ENCODE peak calls at places on chromosomes 2 and 18, in ten cellular contexts. P is transverse colon; K is fibroblast of mammary gland; S is BE2C; C is brain microvascular endothelial cell; Z is heart right ventricle; L is nephron progenitor cell; T is CD4-positive, alpha-beta T cell; X is mammary epithelial cell; B is mesothelial cell of epicardium. V is an unnamed sample.
A peak's percentile ranks its signal among the peaks of the same experiment; 100 is the strongest.

GRCh38 chr2:216909541-216910175 is 49.8 kb upstream of the TNP1 start:
- DNase-seq in P (no peak), K (no peak), S (no peak), C (no peak), Z (no peak), L (no peak), T (no peak), X (no peak), B (no peak), V (no peak)

GRCh38 chr2:236551843-236552542 is 17.6 kb upstream of the ACKR3 start:
- DNase-seq in P (no peak), K (no peak), S (no peak), C (no peak), Z (no peak), L (no peak), T (no peak), X (no peak), B (no peak), V (no peak)

GRCh38 chr2:23649285-23649684 is 264.3 kb downstream of the KLHL29 start:
- DNase-seq in P (no peak), K (no peak), S (no peak), C (no peak), Z (no peak), L (peak; percentile 50), T (no peak), X (no peak), B (no peak), V (no peak)

GRCh38 chr18:13379062-13379800 is 160.7 kb downstream of the LDLRAD4 start:
- DNase-seq in P (no peak), K (no peak), S (no peak), C (no peak), Z (no peak), L (no peak), T (no peak), X (no peak), B (no peak), V (no peak)

GRCh38 chr2:168156661-168157060 is 90.7 kb downstream of the STK39 start:
- DNase-seq in P (peak; percentile 44), K (peak; percentile 67), S (peak; percentile 68), C (peak; percentile 60), Z (peak; percentile 33), L (peak; percentile 15), T (no peak), X (peak; percentile 81), B (no peak), V (no peak)

GRCh38 chr2:186422226-186422625 is 63.8 kb upstream of the ZC3H15 start:
- DNase-seq in P (no peak), K (peak; percentile 99), S (no peak), C (peak; percentile 71), Z (no peak), L (no peak), T (no peak), X (peak; percentile 85), B (no peak), V (no peak)

GRCh38 chr18:10798727-10799435 is 273.1 kb downstream of the NAPG start:
- DNase-seq in P (no peak), K (peak; percentile 4), S (no peak), C (peak; percentile 71), Z (no peak), L (no peak), T (no peak), X (no peak), B (no peak), V (no peak)

GRCh38 chr2:11807156-11808015 is 61.0 kb downstream of the LPIN1 start:
- DNase-seq in P (no peak), K (no peak), S (no peak), C (no peak), Z (no peak), L (no peak), T (no peak), X (no peak), B (no peak), V (no peak)

GRCh38 chr2:232643813-232644347 is 10.5 kb downstream of the EFHD1 start:
- DNase-seq in P (no peak), K (no peak), S (no peak), C (no peak), Z (no peak), L (no peak), T (no peak), X (no peak), B (no peak), V (no peak)

GRCh38 chr2:181174880-181175590 is 194.6 kb downstream of the UBE2E3 start:
- DNase-seq in P (no peak), K (peak; percentile 31), S (no peak), C (peak; percentile 22), Z (no peak), L (no peak), T (no peak), X (no peak), B (no peak), V (no peak)

DNA sequence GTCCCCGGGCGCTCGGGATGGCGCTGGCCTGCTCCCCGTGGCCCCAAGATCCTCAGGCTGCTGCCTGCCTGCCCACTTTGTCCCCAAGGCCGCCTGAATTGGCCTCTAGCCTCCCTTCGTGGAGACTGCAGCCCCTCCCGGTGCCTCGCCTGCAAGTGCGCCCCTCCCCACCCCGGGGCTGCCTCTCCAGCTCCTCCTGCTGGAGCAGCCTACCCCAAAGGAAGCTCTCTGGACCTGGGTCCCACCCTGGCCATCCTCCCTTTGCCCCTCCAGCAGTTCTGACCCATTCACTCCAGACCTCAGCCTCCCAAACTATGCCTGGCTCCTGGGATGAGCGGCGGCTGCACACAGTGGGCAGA is 6.2 kb downstream of the ESPNL start:
- DNase-seq in P (peak; percentile 8), K (no peak), S (no peak), C (no peak), Z (no peak), L (no peak), T (no peak), X (no peak), B (no peak), V (no peak)
- TF ChIP-seq CTCF in P (no peak), K (no peak), S (peak; percentile 25), C (peak; percentile 19), Z (no peak), L (no peak), T (no peak), X (no peak), B (no peak), V (no peak)

DNA sequence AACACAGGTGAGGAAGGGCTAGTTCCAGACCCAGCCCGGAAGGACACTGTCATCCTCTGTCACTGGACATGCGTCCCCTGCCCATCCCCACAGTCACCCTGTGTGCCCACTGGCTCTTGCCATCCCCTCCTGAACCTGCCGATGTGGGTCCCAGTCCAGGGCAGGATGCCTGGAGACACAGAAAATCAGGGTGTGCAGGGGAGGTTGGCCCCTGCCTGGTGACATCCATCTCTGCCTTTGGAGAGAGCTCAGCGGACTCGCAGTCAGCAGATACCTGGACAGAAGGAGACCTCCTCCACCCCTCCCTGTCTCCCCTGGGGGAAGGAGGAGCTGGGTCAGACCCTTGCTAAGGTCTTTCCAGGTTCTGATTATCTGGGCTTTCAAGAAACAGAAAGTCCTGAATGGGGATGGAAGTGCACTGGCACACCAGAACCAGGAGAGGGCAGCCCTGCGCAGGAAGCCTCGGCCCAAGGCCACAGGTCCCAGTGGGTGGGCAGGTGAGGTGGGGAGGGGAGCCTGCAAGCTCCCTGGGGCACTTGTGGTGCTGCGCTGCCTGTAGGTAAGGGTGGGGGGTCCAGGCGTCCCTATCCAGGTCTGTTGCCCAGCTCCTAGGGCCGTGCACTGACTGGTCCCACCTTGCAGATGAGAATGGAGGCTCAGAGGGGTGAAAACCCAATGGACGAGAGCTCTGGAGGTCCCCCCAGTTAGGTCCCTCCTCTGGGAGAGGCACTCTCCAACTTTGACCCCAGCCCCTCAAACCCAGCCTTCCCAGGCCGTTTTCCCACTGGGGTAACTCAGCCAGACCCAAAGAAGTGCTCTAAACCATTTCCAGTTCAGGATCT is 9.7 kb upstream of the OTOS start:
- DNase-seq in P (no peak), K (peak; percentile 28), S (peak; percentile 68), C (peak; percentile 15), Z (no peak), L (peak; percentile 73), T (no peak), X (no peak), B (peak; percentile 63), V (peak; percentile 62)
- TF ChIP-seq CTCF in P (peak; percentile 61), K (peak; percentile 80), S (peak; percentile 87), C (peak; percentile 91), Z (peak; percentile 67), L (peak; percentile 87), T (peak; percentile 43), X (peak; percentile 94), B (peak; percentile 70), V (peak; percentile 79)

GRCh38 chr18:37570336-37570930 is 4.8 kb upstream of the CELF4 start:
- DNase-seq in P (no peak), K (no peak), S (no peak), C (no peak), Z (no peak), L (no peak), T (no peak), X (no peak), B (no peak), V (no peak)
- TF ChIP-seq CTCF in P (no peak), K (no peak), S (peak; percentile 31), C (no peak), Z (no peak), L (no peak), T (no peak), X (no peak), B (no peak), V (peak; percentile 22)

DNA sequence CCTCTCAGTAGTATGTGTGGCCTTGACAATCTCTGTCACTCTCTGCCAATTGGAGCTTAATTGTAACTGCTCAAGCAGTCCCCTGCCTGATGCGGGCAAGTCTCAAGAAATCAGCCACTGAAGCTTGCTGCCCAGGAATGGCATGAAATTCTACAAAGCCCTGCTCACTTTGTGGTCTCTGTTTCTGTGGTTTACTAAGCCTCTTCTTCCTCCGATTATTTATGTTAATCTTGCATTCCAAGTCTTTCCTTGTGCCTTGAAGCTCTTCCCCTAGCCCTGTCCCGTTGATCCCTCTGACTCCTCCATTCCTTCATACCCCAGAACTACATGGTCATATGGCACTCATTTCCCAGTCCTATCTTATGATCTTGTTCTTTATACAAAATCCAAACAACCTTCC is 489.3 kb upstream of the CHST9 start:
- DNase-seq in P (no peak), K (no peak), S (no peak), C (no peak), Z (no peak), L (no peak), T (no peak), X (no peak), B (no peak), V (no peak)
- TF ChIP-seq CTCF in P (no peak), K (no peak), S (no peak), C (no peak), Z (no peak), L (no peak), T (no peak), X (no peak), B (no peak), V (no peak)